ENCODE peak calls at places on chromosomes 6 and 20, in four cellular contexts. S, A, K and W are unnamed samples.
A peak's percentile ranks its signal among the peaks of the same experiment; 100 is the strongest.

GRCh38 chr6:131914967-131915751 is 36.0 kb downstream of the CCN2 start:
- DNase-seq in S (peak; percentile 84), A (no peak), K (peak; percentile 74), W (no peak)

GRCh38 chr20:22302039-22302438 is 282.3 kb downstream of the FOXA2 start:
- DNase-seq in S (no peak), A (no peak), K (no peak), W (no peak)

GRCh38 chr6:51613558-51613957 is 473.9 kb downstream of the PKHD1 start:
- DNase-seq in S (no peak), A (no peak), K (peak; percentile 62), W (no peak)

GRCh38 chr6:15544321-15544900 is 118.4 kb downstream of the DTNBP1 start:
- DNase-seq in S (peak; percentile 51), A (no peak), K (no peak), W (no peak)

GRCh38 chr6:20279608-20280287 is 67.5 kb upstream of the MBOAT1 start:
- DNase-seq in S (no peak), A (no peak), K (peak; percentile 43), W (no peak)

GRCh38 chr6:106411643-106412200 is 51.2 kb downstream of the CRYBG1 start:
- DNase-seq in S (no peak), A (no peak), K (no peak), W (no peak)

GRCh38 chr20:60490184-60490583 is 532.0 kb downstream of the CDH26 start:
- DNase-seq in S (no peak), A (no peak), K (no peak), W (no peak)

GRCh38 chr20:2671977-2672376 is 8.0 kb upstream of the IDH3B start:
- DNase-seq in S (no peak), A (no peak), K (no peak), W (no peak)

GRCh38 chr6:71537717-71538116 is 249.1 kb downstream of the OGFRL1 start:
- DNase-seq in S (peak; percentile 69), A (no peak), K (peak; percentile 51), W (no peak)

GRCh38 chr6:69813508-69813907 is 16.7 kb upstream of the LMBRD1 start:
- DNase-seq in S (no peak), A (no peak), K (no peak), W (no peak)

GRCh38 chr20:34768105-34768504 is 57.3 kb downstream of the NCOA6 start:
- DNase-seq in S (peak; percentile 83), A (no peak), K (peak; percentile 11), W (no peak)

GRCh38 chr6:158324136-158324535 is 11.9 kb downstream of the TULP4 start:
- DNase-seq in S (peak; percentile 53), A (no peak), K (no peak), W (no peak)

GRCh38 chr6:66128676-66129075 is 421.6 kb upstream of the EYS start:
- DNase-seq in S (no peak), A (no peak), K (no peak), W (no peak)

GRCh38 chr20:39195495-39196129 is 233.5 kb downstream of the DHX35 start:
- DNase-seq in S (no peak), A (no peak), K (no peak), W (no peak)

GRCh38 chr6:112274774-112275173 is 20.4 kb upstream of the LAMA4 start:
- DNase-seq in S (no peak), A (no peak), K (no peak), W (no peak)

GRCh38 chr6:6930223-6930880 is 177.4 kb upstream of the RREB1 start:
- DNase-seq in S (no peak), A (no peak), K (no peak), W (no peak)

GRCh38 chr6:81515562-81516453 is 236.7 kb downstream of the TENT5A start:
- DNase-seq in S (peak; percentile 71), A (no peak), K (no peak), W (no peak)

GRCh38 chr6:5053038-5053437 is 32.1 kb upstream of the PPP1R3G start:
- DNase-seq in S (no peak), A (no peak), K (no peak), W (no peak)

GRCh38 chr6:43416935-43417334 is 10.4 kb upstream of the ABCC10 start:
- DNase-seq in S (no peak), A (no peak), K (no peak), W (no peak)
- H3K27ac ChIP-seq in S (no peak overlapping the region), A (no peak overlapping the region), K (no peak overlapping the region), W (no peak overlapping the region)

GRCh38 chr20:33407796-33408195 is 6.5 kb upstream of the CDK5RAP1 start:
- DNase-seq in S (no peak), A (no peak), K (no peak), W (no peak)
- H3K4me3 ChIP-seq in S (no peak overlapping the region), A (no peak overlapping the region), K (no peak overlapping the region), W (no peak overlapping the region)

GRCh38 chr6:29967379-29968010 is 25.2 kb downstream of the HLA-A start:
- DNase-seq in S (peak; percentile 37), A (no peak), K (peak; percentile 18), W (no peak)

GRCh38 chr6:29965873-29966601 is 23.7 kb downstream of the HLA-A start:
- DNase-seq in S (peak; percentile 58), A (peak; percentile 79), K (peak; percentile 78), W (peak; percentile 86)

GRCh38 chr6:29961966-29962365 is 19.6 kb downstream of the HLA-A start:
- DNase-seq in S (no peak), A (no peak), K (no peak), W (no peak)

GRCh38 chr6:29964904-29965872 is 22.9 kb downstream of the HLA-A start:
- DNase-seq in S (peak; percentile 90), A (peak; percentile 71), K (peak; percentile 90), W (no peak)

DNA sequence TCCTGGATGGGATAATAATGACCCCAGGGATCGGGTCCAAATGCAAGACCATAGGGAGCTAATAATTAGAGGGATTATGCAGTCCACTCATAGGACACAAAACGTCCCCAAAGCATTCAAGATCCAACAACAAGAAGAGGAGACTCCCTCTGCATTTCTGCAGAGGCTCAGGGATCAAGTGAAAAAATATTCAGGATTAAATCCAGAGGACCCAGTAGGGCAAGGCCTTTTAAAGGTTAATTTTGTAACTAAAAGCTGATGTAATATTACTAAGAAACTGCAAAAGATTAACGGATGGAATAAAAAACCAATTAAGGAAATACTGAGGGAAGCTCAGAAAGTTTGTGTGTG is 22.2 kb downstream of the HLA-A start:
- DNase-seq in S (no peak), A (no peak), K (no peak), W (no peak)
- H3K27ac ChIP-seq in S (peak overlapping the region; percentile 79), A (peak overlapping the region; percentile 93), K (peak overlapping the region; percentile 74), W (peak overlapping the region; percentile 66)

GRCh38 chr6:32249262-32249661 is 25.4 kb upstream of the NOTCH4 start:
- DNase-seq in S (no peak), A (no peak), K (no peak), W (no peak)

GRCh38 chr6:32240686-32241085 is 16.8 kb upstream of the NOTCH4 start:
- DNase-seq in S (no peak), A (no peak), K (peak; percentile 30), W (no peak)

GRCh38 chr6:32244270-32244669 is 20.4 kb upstream of the NOTCH4 start:
- DNase-seq in S (peak; percentile 60), A (no peak), K (no peak), W (no peak)

GRCh38 chr6:32239462-32239861 is 15.6 kb upstream of the NOTCH4 start:
- DNase-seq in S (no peak), A (no peak), K (no peak), W (no peak)

GRCh38 chr6:32244946-32245398 is 21.1 kb upstream of the NOTCH4 start:
- DNase-seq in S (peak; percentile 82), A (peak; percentile 86), K (peak; percentile 83), W (no peak)
- H3K4me3 ChIP-seq in S (peak overlapping the region; percentile 60), A (no peak overlapping the region), K (peak overlapping the region; percentile 17), W (peak overlapping the region; percentile 39)

GRCh38 chr6:160358225-160359119 is 10.3 kb downstream of the SLC22A3 start:
- DNase-seq in S (no peak), A (no peak), K (no peak), W (no peak)
- H3K27ac ChIP-seq in S (no peak overlapping the region), A (no peak overlapping the region), K (no peak overlapping the region), W (peak overlapping the region; percentile 71)

GRCh38 chr6:135088232-135088760 is 33.7 kb upstream of the HBS1L start:
- DNase-seq in S (no peak), A (no peak), K (no peak), W (no peak)

GRCh38 chr6:135088818-135089809 is 34.5 kb upstream of the HBS1L start:
- DNase-seq in S (peak; percentile 71), A (no peak), K (peak; percentile 50), W (no peak)

GRCh38 chr6:135086414-135086764 is 31.8 kb upstream of the HBS1L start:
- DNase-seq in S (no peak), A (no peak), K (no peak), W (no peak)

GRCh38 chr6:135087403-135087802 is 32.8 kb upstream of the HBS1L start:
- DNase-seq in S (no peak), A (no peak), K (no peak), W (no peak)

DNA sequence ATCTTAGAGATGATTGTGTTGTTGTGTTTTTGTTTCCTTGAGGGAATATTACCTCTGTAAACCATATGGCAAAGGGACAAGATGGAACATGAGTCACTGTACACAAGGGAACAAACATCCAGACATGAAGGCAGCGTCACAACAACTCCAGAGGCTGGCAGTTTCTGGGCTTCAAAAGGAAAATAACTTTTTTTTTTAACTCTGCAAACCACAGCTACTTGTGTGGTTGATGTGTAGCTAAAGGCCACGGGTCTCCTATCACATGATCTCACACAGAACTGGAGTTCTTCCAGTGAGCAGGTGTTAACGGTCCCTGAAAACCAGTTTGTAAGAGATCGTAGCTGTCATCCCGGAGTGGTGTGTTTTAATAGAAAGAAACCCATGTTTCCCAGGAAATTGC is 33.2 kb upstream of the HBS1L start:
- DNase-seq in S (no peak), A (no peak), K (no peak), W (no peak)
- H3K4me3 ChIP-seq in S (no peak overlapping the region), A (peak overlapping the region; percentile 36), K (no peak overlapping the region), W (no peak overlapping the region)

GRCh38 chr6:27889275-27889627 is 22.9 kb downstream of the OR2B2 start:
- DNase-seq in S (no peak), A (no peak), K (no peak), W (no peak)
- H3K27ac ChIP-seq in S (no peak overlapping the region), A (no peak overlapping the region), K (no peak overlapping the region), W (no peak overlapping the region)

GRCh38 chr20:59159091-59159821 is 4.4 kb upstream of the ZNF831 start:
- DNase-seq in S (no peak), A (no peak), K (peak; percentile 15), W (no peak)
- H3K4me3 ChIP-seq in S (no peak overlapping the region), A (peak overlapping the region; percentile 42), K (no peak overlapping the region), W (no peak overlapping the region)

GRCh38 chr20:44495802-44496481 is 20.3 kb downstream of the TTPAL start:
- DNase-seq in S (peak; percentile 97), A (no peak), K (peak; percentile 99), W (no peak)
- H3K27ac ChIP-seq in S (peak overlapping the region; percentile 99), A (no peak overlapping the region), K (peak overlapping the region; percentile 96), W (peak overlapping the region; percentile 61)